ENCODE peak calls at places on chromosomes 6 and 20, in six cellular contexts. Z is tibial nerve, L is heart left ventricle, J is pancreas, B is heart right ventricle, I is lung. R is an unnamed sample.

GRCh38 chr20:6711950-6712634 is 55.4 kb upstream of the BMP2 start:
- DNase-seq in Z (no peak), L (no peak), J (peak; percentile 51), B (no peak), I (peak; percentile 89), R (no peak)

GRCh38 chr6:43789447-43789846 is 19.4 kb downstream of the VEGFA start:
- DNase-seq in Z (no peak), L (no peak), J (no peak), B (no peak), I (no peak), R (no peak)

GRCh38 chr20:38067717-38068365 is 34.3 kb downstream of the RPRD1B start:
- DNase-seq in Z (no peak), L (no peak), J (no peak), B (no peak), I (no peak), R (no peak)

GRCh38 chr6:6915813-6916547 is 191.8 kb upstream of the RREB1 start:
- DNase-seq in Z (peak; percentile 86), L (no peak), J (no peak), B (peak; percentile 53), I (peak; percentile 60), R (no peak)

GRCh38 chr20:59385461-59385860 is 85.0 kb downstream of the EDN3 start:
- DNase-seq in Z (no peak), L (no peak), J (no peak), B (no peak), I (no peak), R (no peak)

GRCh38 chr20:56391596-56392281 is at the start of gene AURKA:
- DNase-seq in Z (peak; percentile 16), L (no peak), J (no peak), B (no peak), I (no peak), R (no peak)

GRCh38 chr6:105733556-105734162 is 330.8 kb upstream of the PREP start:
- DNase-seq in Z (no peak), L (no peak), J (no peak), B (no peak), I (no peak), R (no peak)

GRCh38 chr6:27861276-27861840 is 50.8 kb downstream of the OR2B2 start:
- DNase-seq in Z (no peak), L (no peak), J (no peak), B (no peak), I (no peak), R (no peak)

GRCh38 chr6:19988555-19988954 is 151.4 kb downstream of the ID4 start:
- DNase-seq in Z (no peak), L (no peak), J (no peak), B (no peak), I (no peak), R (no peak)

GRCh38 chr6:107957165-107957908 is 671 bp downstream of the SEC63 start:
- DNase-seq in Z (peak; percentile 48), L (peak; percentile 61), J (peak; percentile 66), B (peak; percentile 62), I (peak; percentile 58), R (peak; percentile 86)

GRCh38 chr6:107820571-107821261 is 3.4 kb downstream of the SCML4 start:
- DNase-seq in Z (no peak), L (no peak), J (no peak), B (no peak), I (no peak), R (peak; percentile 66)

GRCh38 chr20:12180107-12180661 is 262.5 kb downstream of the BTBD3 start:
- DNase-seq in Z (no peak), L (no peak), J (no peak), B (peak; percentile 11), I (no peak), R (no peak)

GRCh38 chr20:32034581-32035397 is 17.3 kb upstream of the HCK start:
- DNase-seq in Z (no peak), L (peak; percentile 40), J (no peak), B (no peak), I (peak; percentile 51), R (no peak)
- TF ChIP-seq CTCF in Z (peak; percentile 18), L (peak; percentile 6), J (no peak), B (no peak), I (no peak), R (peak; percentile 45)

GRCh38 chr6:17281497-17282481 is 628 bp downstream of the RBM24 start:
- DNase-seq in Z (peak; percentile 17), L (no peak), J (no peak), B (peak; percentile 16), I (no peak), R (no peak)

GRCh38 chr6:17281100-17281496 is at the start of gene RBM24:
- DNase-seq in Z (peak; percentile 37), L (peak; percentile 50), J (peak; percentile 64), B (peak; percentile 52), I (peak; percentile 59), R (peak; percentile 92)

GRCh38 chr6:17278289-17279061 is 2.7 kb upstream of the RBM24 start:
- DNase-seq in Z (no peak), L (no peak), J (no peak), B (no peak), I (no peak), R (no peak)

GRCh38 chr6:17280138-17280537 is 1.0 kb upstream of the RBM24 start:
- DNase-seq in Z (no peak), L (no peak), J (no peak), B (no peak), I (no peak), R (no peak)

DNA sequence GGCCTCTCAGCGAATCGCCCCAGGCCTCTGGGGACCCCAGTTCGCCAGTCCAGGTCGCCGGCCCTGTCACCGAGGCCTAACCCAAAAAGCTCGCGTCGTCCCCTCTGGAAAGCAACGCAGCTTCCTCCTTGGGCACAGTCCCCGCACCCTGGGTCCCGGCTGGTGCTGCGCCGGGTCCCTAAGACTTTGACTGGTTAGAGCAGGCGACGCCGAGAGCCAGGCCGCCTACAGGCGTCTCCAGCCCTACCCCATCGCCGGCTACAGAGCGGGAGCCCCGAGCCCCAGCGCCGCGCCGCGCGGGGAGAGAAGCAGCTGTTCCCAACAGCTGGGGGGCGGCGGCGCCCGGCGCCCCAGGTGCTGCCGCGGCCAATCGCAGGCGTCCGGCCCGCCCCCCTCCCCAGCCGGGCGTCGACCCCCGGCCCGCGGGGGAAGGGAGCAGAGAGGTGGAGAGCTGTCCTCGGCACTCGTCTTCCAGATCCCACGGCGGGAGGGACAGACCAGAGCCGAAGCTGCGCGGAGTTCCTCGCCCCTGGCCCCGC is 540 bp upstream of the RBM24 start:
- DNase-seq in Z (peak; percentile 18), L (peak; percentile 87), J (peak; percentile 14), B (peak; percentile 61), I (peak; percentile 30), R (peak; percentile 86)
- TF ChIP-seq CTCF in Z (no peak), L (no peak), J (no peak), B (no peak), I (no peak), R (no peak)

GRCh38 chr20:49396230-49396629 is 86.2 kb downstream of the KCNB1 start:
- DNase-seq in Z (no peak), L (no peak), J (no peak), B (no peak), I (no peak), R (no peak)
- TF ChIP-seq CTCF in Z (no peak), L (no peak), J (no peak), B (no peak), I (no peak), R (peak; percentile 24)

GRCh38 chr6:134455319-134455718 is 137.4 kb upstream of the SGK1 start:
- DNase-seq in Z (no peak), L (no peak), J (no peak), B (no peak), I (no peak), R (no peak)

GRCh38 chr6:134456284-134456683 is 138.4 kb upstream of the SGK1 start:
- DNase-seq in Z (no peak), L (no peak), J (no peak), B (no peak), I (no peak), R (no peak)

GRCh38 chr6:134458857-134459657 is 141.1 kb upstream of the SGK1 start:
- DNase-seq in Z (no peak), L (no peak), J (no peak), B (no peak), I (no peak), R (no peak)

GRCh38 chr6:134454794-134455193 is 136.9 kb upstream of the SGK1 start:
- DNase-seq in Z (no peak), L (no peak), J (no peak), B (no peak), I (no peak), R (no peak)

GRCh38 chr6:134457941-134458340 is 140.0 kb upstream of the SGK1 start:
- DNase-seq in Z (no peak), L (no peak), J (no peak), B (no peak), I (no peak), R (no peak)
- TF ChIP-seq CTCF in Z (no peak), L (no peak), J (no peak), B (no peak), I (no peak), R (no peak)

DNA sequence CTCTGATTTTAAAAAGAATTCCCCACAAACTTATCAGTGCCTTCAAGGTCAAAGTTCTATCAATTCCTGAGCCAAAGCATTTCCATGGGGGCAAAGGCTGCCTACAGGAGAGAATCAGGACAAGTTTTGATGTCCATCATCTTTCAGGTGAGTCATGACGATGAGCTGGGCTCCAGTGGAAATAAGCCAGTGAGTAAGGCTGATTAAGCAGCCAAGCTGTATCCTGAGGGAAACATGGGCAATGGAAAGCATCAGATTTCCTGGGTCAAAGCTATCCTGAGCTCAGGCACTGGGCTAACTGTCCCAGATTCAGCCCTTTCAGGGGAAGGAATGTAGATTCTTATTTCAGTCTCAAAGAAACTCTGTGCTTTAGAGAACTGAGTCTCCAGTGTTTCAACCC is 377.4 kb downstream of the CD109 start:
- DNase-seq in Z (no peak), L (no peak), J (no peak), B (no peak), I (no peak), R (no peak)
- TF ChIP-seq CTCF in Z (no peak), L (no peak), J (no peak), B (no peak), I (no peak), R (no peak)

GRCh38 chr6:144547409-144547808 is 262.3 kb downstream of the UTRN start:
- DNase-seq in Z (no peak), L (no peak), J (no peak), B (no peak), I (no peak), R (no peak)

GRCh38 chr6:144546807-144547206 is 261.7 kb downstream of the UTRN start:
- DNase-seq in Z (no peak), L (no peak), J (no peak), B (no peak), I (no peak), R (no peak)

GRCh38 chr6:144550392-144550791 is 265.3 kb downstream of the UTRN start:
- DNase-seq in Z (no peak), L (no peak), J (no peak), B (no peak), I (no peak), R (no peak)

GRCh38 chr6:144551339-144551738 is 266.2 kb downstream of the UTRN start:
- DNase-seq in Z (no peak), L (no peak), J (no peak), B (no peak), I (no peak), R (no peak)

DNA sequence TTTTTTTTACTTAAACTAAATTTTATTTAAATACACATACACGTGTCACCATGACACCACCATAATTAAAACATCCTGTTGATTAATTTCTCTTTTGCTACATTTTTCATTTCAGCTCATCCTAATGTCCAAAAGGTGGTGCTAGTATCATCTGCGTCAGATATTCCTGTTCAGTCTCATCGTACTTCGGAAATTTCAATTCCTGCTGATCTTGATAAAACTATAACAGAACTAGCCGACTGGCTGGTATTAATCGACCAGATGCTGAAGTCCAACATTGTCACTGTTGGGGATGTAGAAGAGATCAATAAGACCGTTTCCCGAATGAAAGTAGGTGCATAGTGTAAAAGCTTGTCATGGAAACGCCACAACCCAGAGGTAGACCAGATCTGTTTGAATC is 263.4 kb downstream of the UTRN start:
- DNase-seq in Z (no peak), L (no peak), J (no peak), B (no peak), I (no peak), R (no peak)
- TF ChIP-seq CTCF in Z (no peak), L (no peak), J (no peak), B (no peak), I (no peak), R (peak; percentile 24)

R was measured in osteocyte.